ENCODE peak calls at places on chromosomes 16 and 17, in four cellular contexts. T, F, J and Y are unnamed samples.

GRCh38 chr16:17408955-17409441 is 61.8 kb downstream of the XYLT1 start:
- DNase-seq in T (no peak), F (no peak), J (no peak), Y (no peak)

GRCh38 chr17:32286518-32286900 is 20.9 kb downstream of the RHBDL3 start:
- DNase-seq in F (no peak), J (no peak), T (no peak), Y (no peak)

GRCh38 chr17:27513849-27514248 is 57.6 kb downstream of the KSR1 start:
- DNase-seq in J (no peak), F (no peak), T (peak), Y (peak)

GRCh38 chr16:2486645-2487516 is 12.0 kb downstream of the TBC1D24 start:
- DNase-seq in J (no peak), T (peak), F (no peak), Y (peak)

GRCh38 chr17:35986643-35987042 is at the start of gene CCL14:
- DNase-seq in F (no peak), T (no peak), J (no peak), Y (no peak)

GRCh38 chr17:9658593-9659211 is 13.4 kb downstream of the USP43 start:
- DNase-seq in T (no peak), F (no peak), J (peak), Y (no peak)

GRCh38 chr16:85555549-85556455 is 57.3 kb upstream of the GSE1 start:
- DNase-seq in J (peak), F (peak), T (no peak), Y (no peak)

GRCh38 chr16:86570542-86571196 is 4.0 kb downstream of the FOXC2 start:
- DNase-seq in J (no peak), T (no peak), F (no peak), Y (no peak)

GRCh38 chr17:76241205-76241539 is 879 bp upstream of the RNF157 start:
- DNase-seq in J (peak), F (no peak), T (no peak), Y (no peak)

GRCh38 chr17:14298221-14298994 is 2.5 kb upstream of the HS3ST3B1 start:
- DNase-seq in J (no peak), T (no peak), F (no peak), Y (no peak)

GRCh38 chr17:39715375-39716072 is 14.8 kb downstream of the MIEN1 start:
- DNase-seq in J (no peak), F (no peak), T (no peak), Y (no peak)

GRCh38 chr16:54926166-54926838 is 4.4 kb upstream of the IRX5 start:
- DNase-seq in T (no peak), F (peak), J (peak), Y (no peak)

GRCh38 chr17:35313875-35314409 is 59.5 kb downstream of the SLFN11 start:
- DNase-seq in F (no peak), J (no peak), T (no peak), Y (no peak)

GRCh38 chr17:15649861-15650391 is 30.4 kb upstream of the FBXW10B start:
- DNase-seq in F (peak), J (peak), T (no peak), Y (no peak)

GRCh38 chr17:77506371-77506991 is 365.7 kb downstream of the SEC14L1 start:
- DNase-seq in F (no peak), T (no peak), J (peak), Y (no peak)

GRCh38 chr17:42895185-42895555 is 5.4 kb upstream of the G6PC1 start:
- DNase-seq in F (peak), J (peak), T (no peak), Y (no peak)